ENCODE peak calls at places on chromosomes 7 and 10, in seven cellular contexts. One of them, this sample, is unnamed. For H3K36me3, the result is how much of the 10 kb centered on the place peaks cover.

GRCh38 chr7:69873512-69873911 is 275.2 kb downstream of the AUTS2 start:
- DNase-seq in HepG2: no peak
- DNase-seq in GM23338: no peak
- DNase-seq in IMR-90: no peak
- DNase-seq in Karpas-422: no peak
- DNase-seq in MM.1S: no peak
- DNase-seq in PC-9: no peak
- DNase-seq in this sample: no peak

GRCh38 chr10:69864321-69864720 is 62.6 kb downstream of the COL13A1 start:
- DNase-seq in HepG2: no peak
- DNase-seq in GM23338: no peak
- DNase-seq in IMR-90: peak
- DNase-seq in Karpas-422: no peak
- DNase-seq in MM.1S: no peak
- DNase-seq in PC-9: peak
- DNase-seq in this sample: no peak

GRCh38 chr10:4214912-4215311 is 429.9 kb upstream of the KLF6 start:
- DNase-seq in HepG2: no peak
- DNase-seq in GM23338: peak
- DNase-seq in IMR-90: no peak
- DNase-seq in Karpas-422: no peak
- DNase-seq in MM.1S: no peak
- DNase-seq in PC-9: no peak
- DNase-seq in this sample: no peak

GRCh38 chr10:34538291-34538829 is 276.7 kb downstream of the PARD3 start:
- DNase-seq in HepG2: no peak
- DNase-seq in GM23338: no peak
- DNase-seq in IMR-90: no peak
- DNase-seq in Karpas-422: no peak
- DNase-seq in MM.1S: peak
- DNase-seq in PC-9: no peak
- DNase-seq in this sample: no peak

GRCh38 chr7:103573479-103574058 is 127.6 kb upstream of the SLC26A5 start:
- DNase-seq in HepG2: peak
- DNase-seq in GM23338: peak
- DNase-seq in IMR-90: peak
- DNase-seq in Karpas-422: peak
- DNase-seq in MM.1S: peak
- DNase-seq in PC-9: peak
- DNase-seq in this sample: peak

GRCh38 chr7:898855-899681 is 22.7 kb downstream of the GET4 start:
- DNase-seq in HepG2: no peak
- DNase-seq in GM23338: no peak
- DNase-seq in IMR-90: no peak
- DNase-seq in Karpas-422: no peak
- DNase-seq in MM.1S: no peak
- DNase-seq in PC-9: no peak
- DNase-seq in this sample: no peak

GRCh38 chr10:129955591-129956284 is 8.3 kb downstream of the EBF3 start:
- DNase-seq in HepG2: peak
- DNase-seq in GM23338: no peak
- DNase-seq in IMR-90: no peak
- DNase-seq in Karpas-422: no peak
- DNase-seq in MM.1S: no peak
- DNase-seq in PC-9: no peak
- DNase-seq in this sample: peak

GRCh38 chr10:15789793-15790525 is 70.2 kb upstream of the ITGA8 start:
- DNase-seq in HepG2: no peak
- DNase-seq in GM23338: no peak
- DNase-seq in IMR-90: peak
- DNase-seq in Karpas-422: no peak
- DNase-seq in MM.1S: no peak
- DNase-seq in PC-9: no peak
- DNase-seq in this sample: no peak

GRCh38 chr10:73588656-73589055 is 2.5 kb downstream of the USP54 start:
- DNase-seq in HepG2: peak
- DNase-seq in GM23338: no peak
- DNase-seq in IMR-90: peak
- DNase-seq in Karpas-422: no peak
- DNase-seq in MM.1S: no peak
- DNase-seq in PC-9: no peak
- DNase-seq in this sample: peak

GRCh38 chr10:50529660-50530059 is 94.1 kb downstream of the SGMS1 start:
- DNase-seq in HepG2: no peak
- DNase-seq in GM23338: no peak
- DNase-seq in IMR-90: no peak
- DNase-seq in Karpas-422: no peak
- DNase-seq in MM.1S: no peak
- DNase-seq in PC-9: no peak
- DNase-seq in this sample: no peak

GRCh38 chr10:61612009-61612408 is 50.7 kb upstream of the CABCOCO1 start:
- DNase-seq in HepG2: no peak
- DNase-seq in GM23338: no peak
- DNase-seq in IMR-90: no peak
- DNase-seq in Karpas-422: no peak
- DNase-seq in MM.1S: no peak
- DNase-seq in PC-9: no peak
- DNase-seq in this sample: no peak

GRCh38 chr7:77800730-77801129 is 2.2 kb downstream of the PHTF2 start:
- DNase-seq in HepG2: no peak
- DNase-seq in GM23338: no peak
- DNase-seq in IMR-90: no peak
- DNase-seq in Karpas-422: no peak
- DNase-seq in MM.1S: no peak
- DNase-seq in PC-9: no peak
- DNase-seq in this sample: no peak

GRCh38 chr7:77797734-77798393 is 370 bp downstream of the TMEM60 start:
- DNase-seq in HepG2: no peak
- DNase-seq in GM23338: no peak
- DNase-seq in IMR-90: peak
- DNase-seq in Karpas-422: peak
- DNase-seq in MM.1S: peak
- DNase-seq in PC-9: no peak
- DNase-seq in this sample: no peak

GRCh38 chr7:77800158-77800557 is 1.6 kb downstream of the PHTF2 start:
- DNase-seq in HepG2: no peak
- DNase-seq in GM23338: no peak
- DNase-seq in IMR-90: peak
- DNase-seq in Karpas-422: peak
- DNase-seq in MM.1S: no peak
- DNase-seq in PC-9: no peak
- DNase-seq in this sample: peak

GRCh38 chr7:77798394-77799077 is at the start of the genes PHTF2 and TMEM60:
- DNase-seq in HepG2: peak
- DNase-seq in GM23338: peak
- DNase-seq in IMR-90: peak
- DNase-seq in Karpas-422: peak
- DNase-seq in MM.1S: peak
- DNase-seq in PC-9: peak
- DNase-seq in this sample: peak

DNA sequence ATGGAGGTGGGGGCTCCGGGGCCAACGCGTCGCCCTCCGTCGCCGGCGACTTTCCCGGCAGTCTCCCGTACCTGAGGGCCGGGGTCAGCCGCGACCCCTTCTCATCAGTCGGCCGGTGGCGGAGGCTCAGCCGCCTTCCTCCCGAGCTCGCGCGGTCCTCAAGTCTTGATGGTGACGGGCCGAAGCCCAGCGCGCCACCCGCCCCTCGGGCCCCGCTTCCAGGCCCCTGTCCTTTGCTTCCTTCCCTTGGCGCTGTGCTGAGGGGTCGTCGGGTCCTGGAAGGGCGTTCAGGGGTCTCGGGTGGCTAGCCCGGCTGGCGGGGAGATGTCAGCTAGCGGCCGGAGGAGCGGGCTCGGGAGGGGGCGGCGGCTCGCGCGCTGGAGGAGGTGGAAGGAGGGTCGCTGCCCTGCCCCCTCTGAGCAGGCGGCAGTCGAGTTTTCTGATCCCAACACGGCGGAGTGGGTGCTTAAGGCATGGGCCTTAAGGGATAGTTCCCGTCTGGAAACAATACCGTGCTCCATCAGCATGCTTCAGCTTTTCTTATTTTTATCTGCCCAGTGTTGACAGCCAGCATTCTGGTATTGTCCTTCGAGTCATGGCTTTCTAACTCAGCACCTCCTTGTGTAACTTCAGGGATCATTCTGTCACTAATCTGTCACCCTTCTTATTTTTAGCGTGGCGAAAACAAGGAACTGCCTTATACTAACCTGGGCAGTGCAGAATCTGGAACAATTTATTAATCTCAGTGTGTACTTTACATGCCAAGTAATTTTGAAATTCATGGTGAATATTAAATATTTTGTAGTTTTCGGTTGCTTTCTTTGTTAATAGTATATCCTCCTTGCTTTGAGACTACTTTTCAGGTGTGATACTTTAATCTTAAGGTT is 748 bp downstream of the PHTF2 start:
- DNase-seq in HepG2: no peak
- DNase-seq in GM23338: peak
- DNase-seq in IMR-90: peak
- DNase-seq in Karpas-422: peak
- DNase-seq in MM.1S: peak
- DNase-seq in PC-9: peak
- DNase-seq in this sample: peak
- H2AFZ ChIP-seq in HepG2: no peak
- H2AFZ ChIP-seq in GM23338: peak
- H2AFZ ChIP-seq in IMR-90: peak
- H2AFZ ChIP-seq in Karpas-422: peak
- H2AFZ ChIP-seq in MM.1S: peak
- H2AFZ ChIP-seq in PC-9: peak
- H2AFZ ChIP-seq in this sample: peak

GRCh38 chr10:79348640-79348988 is 1.3 kb downstream of the PPIF start:
- DNase-seq in HepG2: no peak
- DNase-seq in GM23338: no peak
- DNase-seq in IMR-90: no peak
- DNase-seq in Karpas-422: no peak
- DNase-seq in MM.1S: no peak
- DNase-seq in PC-9: no peak
- DNase-seq in this sample: no peak

GRCh38 chr10:79347894-79348639 is 798 bp downstream of the PPIF start:
- DNase-seq in HepG2: peak
- DNase-seq in GM23338: peak
- DNase-seq in IMR-90: peak
- DNase-seq in Karpas-422: peak
- DNase-seq in MM.1S: peak
- DNase-seq in PC-9: no peak
- DNase-seq in this sample: peak

GRCh38 chr10:79349766-79350406 is 2.6 kb downstream of the PPIF start:
- DNase-seq in HepG2: no peak
- DNase-seq in GM23338: no peak
- DNase-seq in IMR-90: no peak
- DNase-seq in Karpas-422: no peak
- DNase-seq in MM.1S: no peak
- DNase-seq in PC-9: no peak
- DNase-seq in this sample: no peak

GRCh38 chr10:79350407-79351154 is 3.3 kb downstream of the PPIF start:
- DNase-seq in HepG2: no peak
- DNase-seq in GM23338: no peak
- DNase-seq in IMR-90: no peak
- DNase-seq in Karpas-422: no peak
- DNase-seq in MM.1S: no peak
- DNase-seq in PC-9: no peak
- DNase-seq in this sample: no peak

GRCh38 chr10:79349072-79349491 is 1.8 kb downstream of the PPIF start:
- DNase-seq in HepG2: no peak
- DNase-seq in GM23338: no peak
- DNase-seq in IMR-90: no peak
- DNase-seq in Karpas-422: no peak
- DNase-seq in MM.1S: no peak
- DNase-seq in PC-9: no peak
- DNase-seq in this sample: no peak
- H3K36me3 ChIP-seq in HepG2: half or more
- H3K36me3 ChIP-seq in GM23338: under half
- H3K36me3 ChIP-seq in IMR-90: under half
- H3K36me3 ChIP-seq in Karpas-422: under half
- H3K36me3 ChIP-seq in MM.1S: under half
- H3K36me3 ChIP-seq in PC-9: half or more
- H3K36me3 ChIP-seq in this sample: under half

GRCh38 chr10:93917814-93918213 is 24.0 kb downstream of the SLC35G1 start:
- DNase-seq in HepG2: no peak
- DNase-seq in GM23338: no peak
- DNase-seq in IMR-90: no peak
- DNase-seq in Karpas-422: no peak
- DNase-seq in MM.1S: no peak
- DNase-seq in PC-9: no peak
- DNase-seq in this sample: no peak

GRCh38 chr10:93913706-93914105 is 19.9 kb downstream of the SLC35G1 start:
- DNase-seq in HepG2: no peak
- DNase-seq in GM23338: no peak
- DNase-seq in IMR-90: no peak
- DNase-seq in Karpas-422: no peak
- DNase-seq in MM.1S: no peak
- DNase-seq in PC-9: no peak
- DNase-seq in this sample: no peak

GRCh38 chr10:93915603-93916002 is 21.8 kb downstream of the SLC35G1 start:
- DNase-seq in HepG2: no peak
- DNase-seq in GM23338: peak
- DNase-seq in IMR-90: no peak
- DNase-seq in Karpas-422: no peak
- DNase-seq in MM.1S: no peak
- DNase-seq in PC-9: no peak
- DNase-seq in this sample: no peak

GRCh38 chr10:93916257-93917063 is 22.7 kb downstream of the SLC35G1 start:
- DNase-seq in HepG2: peak
- DNase-seq in GM23338: peak
- DNase-seq in IMR-90: peak
- DNase-seq in Karpas-422: peak
- DNase-seq in MM.1S: peak
- DNase-seq in PC-9: no peak
- DNase-seq in this sample: peak

DNA sequence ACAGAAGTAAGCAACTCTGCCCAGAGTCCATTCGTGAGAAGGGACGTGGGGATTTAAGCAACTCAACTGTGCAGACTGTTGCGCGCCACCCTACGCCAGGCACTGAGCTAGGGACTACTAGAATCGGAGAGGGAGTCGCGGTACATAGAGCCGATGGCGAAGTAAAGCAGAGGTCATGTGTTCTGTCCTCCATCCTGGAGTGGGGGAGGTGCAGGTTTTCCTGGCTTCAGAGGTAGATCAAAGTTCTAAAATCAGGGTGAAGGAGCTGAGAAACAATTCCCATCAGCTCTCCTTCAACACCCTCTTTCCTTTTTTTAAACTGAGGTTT is 23.2 kb downstream of the SLC35G1 start:
- DNase-seq in HepG2: no peak
- DNase-seq in GM23338: peak
- DNase-seq in IMR-90: no peak
- DNase-seq in Karpas-422: no peak
- DNase-seq in MM.1S: no peak
- DNase-seq in PC-9: no peak
- DNase-seq in this sample: peak
- H3K4me3 ChIP-seq in HepG2: no peak
- H3K4me3 ChIP-seq in GM23338: peak
- H3K4me3 ChIP-seq in IMR-90: no peak
- H3K4me3 ChIP-seq in Karpas-422: no peak
- H3K4me3 ChIP-seq in MM.1S: no peak
- H3K4me3 ChIP-seq in PC-9: no peak
- H3K4me3 ChIP-seq in this sample: no peak

DNA sequence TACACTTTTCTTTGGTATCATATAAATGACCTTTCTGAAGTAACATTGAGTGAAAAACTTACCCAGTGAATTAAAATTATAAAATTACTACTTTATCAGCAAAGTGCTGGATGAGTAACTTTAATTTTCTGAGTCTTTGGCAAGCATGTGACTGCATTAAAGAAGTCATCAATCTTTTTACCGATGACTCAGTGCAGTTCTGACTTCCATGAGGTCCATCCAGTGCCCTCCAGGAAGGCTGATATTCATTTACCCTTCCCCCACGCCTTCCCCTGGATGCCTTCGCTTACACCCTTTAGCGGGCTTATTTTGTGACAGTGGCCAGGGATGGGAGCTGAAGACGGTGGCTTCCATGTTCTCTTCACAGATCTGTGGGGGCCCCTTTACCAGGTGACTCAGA is 573.0 kb upstream of the PFKP start:
- DNase-seq in HepG2: no peak
- DNase-seq in GM23338: no peak
- DNase-seq in IMR-90: no peak
- DNase-seq in Karpas-422: no peak
- DNase-seq in MM.1S: no peak
- DNase-seq in PC-9: no peak
- DNase-seq in this sample: no peak
- H2AFZ ChIP-seq in HepG2: no peak
- H2AFZ ChIP-seq in GM23338: no peak
- H2AFZ ChIP-seq in IMR-90: no peak
- H2AFZ ChIP-seq in Karpas-422: no peak
- H2AFZ ChIP-seq in MM.1S: no peak
- H2AFZ ChIP-seq in PC-9: no peak
- H2AFZ ChIP-seq in this sample: no peak

This sample was measured in hepatocyte.